ENCODE peak calls at places on chromosomes 7 and 10, in five cellular contexts. Z is HCT116, T is SK-N-SH, R is GM12878, G is K562. F is an unnamed sample.

GRCh38 chr7:37162106-37162505 is 286.6 kb downstream of the ELMO1 start:
- DNase-seq in R (no peak), G (no peak), T (no peak), Z (no peak), F (no peak)

GRCh38 chr10:71712572-71713134 is 6.9 kb downstream of the C10orf105 start:
- DNase-seq in T (no peak), G (peak), Z (no peak), R (no peak), F (no peak)

GRCh38 chr10:598415-599170 is 90.9 kb downstream of the DIP2C start:
- DNase-seq in R (no peak), T (no peak), G (no peak), Z (no peak), F (no peak)

GRCh38 chr10:70939397-70939796 is 51.0 kb upstream of the PCBD1 start:
- DNase-seq in T (no peak), G (no peak), R (no peak), Z (no peak), F (no peak)

GRCh38 chr7:81503321-81503720 is 266.5 kb downstream of the HGF start:
- DNase-seq in R (no peak), Z (no peak), T (no peak), G (no peak), F (no peak)

GRCh38 chr10:131452926-131453771 is 141.6 kb upstream of the TCERG1L start:
- DNase-seq in R (no peak), Z (no peak), T (no peak), G (no peak), F (no peak)

GRCh38 chr10:58608826-58609225 is 96.2 kb downstream of the BICC1 start:
- DNase-seq in G (no peak), Z (no peak), R (no peak), T (no peak), F (no peak)

GRCh38 chr7:11706666-11707605 is 125.1 kb downstream of the THSD7A start:
- DNase-seq in Z (no peak), R (no peak), T (no peak), G (no peak), F (no peak)

GRCh38 chr10:45008524-45009161 is 7.9 kb downstream of the ZNF22 start:
- DNase-seq in T (peak), R (peak), Z (peak), G (peak), F (peak)

GRCh38 chr10:76072384-76072783 is 641.0 kb downstream of the LRMDA start:
- DNase-seq in R (no peak), G (no peak), Z (no peak), T (no peak), F (no peak)

GRCh38 chr7:11846311-11846710 is 14.3 kb upstream of the THSD7A start:
- DNase-seq in G (no peak), Z (no peak), T (no peak), R (no peak), F (no peak)

GRCh38 chr7:23696916-23697441 is 13.0 kb upstream of the STK31 start:
- DNase-seq in Z (peak), R (no peak), T (peak), G (peak), F (peak)

GRCh38 chr10:73493781-73494180 is 2.0 kb downstream of the PPP3CB start:
- DNase-seq in Z (no peak), T (no peak), R (no peak), G (no peak), F (no peak)

GRCh38 chr10:21329995-21330627 is 195.4 kb downstream of the SKIDA1 start:
- DNase-seq in R (no peak), T (no peak), Z (peak), G (no peak), F (peak)

GRCh38 chr10:5480162-5480931 is 19.0 kb downstream of the CALML5 start:
- DNase-seq in R (no peak), Z (no peak), G (peak), T (no peak), F (no peak)

GRCh38 chr10:50432206-50432605 is 180.9 kb upstream of the ASAH2 start:
- DNase-seq in Z (no peak), R (no peak), G (no peak), T (no peak), F (no peak)

GRCh38 chr7:26329520-26330269 is 38.0 kb downstream of the SNX10 start:
- DNase-seq in T (no peak), Z (no peak), G (no peak), R (no peak), F (no peak)

GRCh38 chr10:24097771-24098207 is 111.1 kb upstream of the KIAA1217 start:
- DNase-seq in R (no peak), Z (no peak), T (no peak), G (no peak), F (peak)

GRCh38 chr10:78541528-78542470 is 508.1 kb downstream of the RPS24 start:
- DNase-seq in Z (no peak), R (no peak), G (no peak), T (no peak), F (no peak)

GRCh38 chr10:119852822-119853221 is 19.8 kb downstream of the MCMBP start:
- DNase-seq in T (no peak), R (no peak), G (no peak), Z (no peak), F (no peak)

GRCh38 chr7:93414574-93414973 is 159.9 kb downstream of the CALCR start:
- DNase-seq in R (no peak), T (no peak), G (no peak), Z (no peak), F (no peak)

GRCh38 chr7:105975770-105976428 is 12.8 kb downstream of the CDHR3 start:
- DNase-seq in G (no peak), R (no peak), Z (no peak), T (no peak), F (no peak)

GRCh38 chr7:40584667-40585433 is 450.0 kb downstream of the SUGCT start:
- DNase-seq in R (no peak), G (no peak), T (no peak), Z (no peak), F (no peak)

GRCh38 chr7:54946271-54946670 is 72.5 kb upstream of the EGFR start:
- DNase-seq in G (no peak), R (no peak), Z (no peak), T (no peak), F (no peak)

GRCh38 chr10:88161070-88161469 is 297.6 kb downstream of the PTEN start:
- DNase-seq in Z (no peak), G (no peak), R (no peak), T (no peak), F (no peak)

GRCh38 chr10:9024210-9024609 is 969.7 kb downstream of the GATA3 start:
- DNase-seq in G (no peak), Z (no peak), T (no peak), R (no peak), F (no peak)

GRCh38 chr7:20409961-20410360 is 79.3 kb downstream of the ITGB8 start:
- DNase-seq in G (no peak), R (no peak), Z (no peak), T (no peak), F (no peak)

GRCh38 chr10:12081879-12082560 is 13.3 kb downstream of the DHTKD1 start:
- DNase-seq in R (no peak), G (no peak), Z (no peak), T (no peak), F (no peak)

GRCh38 chr7:142371586-142372377 is 113.9 kb upstream of the PRSS58 start:
- DNase-seq in R (no peak), Z (no peak), G (no peak), T (no peak), F (no peak)
- TF ChIP-seq REST in R (no peak), Z (no peak), G (no peak), T (no peak), F (no peak)

DNA sequence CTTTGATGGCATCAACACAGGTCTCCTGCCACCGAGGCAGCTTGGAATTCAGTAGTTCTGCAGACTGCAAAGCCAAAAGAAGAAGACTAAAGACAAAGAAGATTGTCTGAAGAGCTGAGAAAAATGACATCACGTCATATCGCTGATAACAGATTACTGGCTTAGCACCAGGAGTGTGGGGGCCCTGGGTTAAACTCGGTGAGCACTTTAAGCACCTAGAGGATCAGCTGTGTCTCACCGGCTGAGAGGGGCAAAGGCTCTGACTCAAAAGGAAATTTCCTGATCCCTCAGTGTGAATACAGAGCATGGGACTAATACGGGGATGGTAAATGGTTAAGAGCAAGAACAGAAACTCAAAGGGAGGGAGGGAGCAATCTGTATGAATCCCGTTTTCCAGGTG is 30.7 kb downstream of the BRI3 start:
- DNase-seq in T (no peak), G (no peak), R (no peak), Z (no peak), F (no peak)
- TF ChIP-seq ZBTB33 in T (no peak), G (no peak), R (no peak), Z (no peak), F (no peak)

GRCh38 chr7:16753932-16754571 is 497 bp downstream of the TSPAN13 start:
- DNase-seq in G (peak), Z (no peak), R (no peak), T (peak), F (peak)

GRCh38 chr7:16755397-16755796 is 1.8 kb downstream of the TSPAN13 start:
- DNase-seq in G (no peak), T (no peak), Z (no peak), R (no peak), F (no peak)

GRCh38 chr7:16758634-16759602 is 5.4 kb downstream of the TSPAN13 start:
- DNase-seq in R (no peak), T (no peak), G (no peak), Z (no peak), F (no peak)

GRCh38 chr7:16754869-16755317 is 1.3 kb downstream of the TSPAN13 start:
- DNase-seq in G (peak), R (no peak), Z (no peak), T (no peak), F (no peak)

GRCh38 chr7:16753102-16753931 is at the start of gene TSPAN13:
- DNase-seq in R (no peak), G (peak), Z (peak), T (peak), F (peak)
- TF ChIP-seq REST in R (no peak), G (no peak), Z (no peak), T (no peak), F (no peak)

DNA sequence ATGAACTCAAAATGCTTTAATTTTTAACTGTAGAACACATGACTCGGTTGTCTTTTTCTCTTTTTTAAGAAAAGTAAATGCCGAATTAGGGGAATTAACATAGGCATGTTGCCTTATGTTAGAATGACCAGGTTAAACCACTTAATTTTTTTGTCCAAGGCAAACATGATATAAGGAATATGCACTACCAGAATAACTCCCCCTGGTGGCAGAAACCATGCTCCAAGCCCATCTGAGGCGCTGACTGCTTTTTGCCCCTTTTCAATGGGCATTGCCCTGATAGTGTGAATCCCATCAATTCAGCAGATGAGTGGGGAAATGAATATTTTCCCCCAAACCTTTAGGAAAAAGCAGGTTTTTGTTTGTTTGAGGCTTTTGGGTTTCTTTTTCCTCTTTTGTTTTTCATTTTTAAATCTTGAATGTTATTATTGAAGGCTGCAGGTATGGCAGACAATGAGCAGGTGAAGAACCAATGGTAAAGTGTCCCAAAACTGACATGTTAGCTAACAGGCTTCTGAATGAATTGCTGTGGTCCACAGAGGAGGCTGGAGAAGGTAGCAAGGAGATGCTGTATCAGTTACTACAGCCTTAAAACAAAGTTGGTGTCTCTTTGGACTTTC is 284.3 kb downstream of the SORCS3 start:
- DNase-seq in Z (peak), T (peak), R (no peak), G (peak), F (peak)
- TF ChIP-seq ZBTB33 in Z (no peak), T (no peak), R (no peak), G (no peak), F (no peak)

GRCh38 chr7:43647314-43647691 is 64.4 kb downstream of the STK17A start:
- DNase-seq in G (no peak), T (no peak), R (no peak), Z (no peak), F (no peak)

GRCh38 chr7:43648725-43649406 is 66.0 kb downstream of the STK17A start:
- DNase-seq in Z (no peak), T (no peak), G (no peak), R (peak), F (no peak)

GRCh38 chr7:43646603-43647313 is 63.9 kb downstream of the STK17A start:
- DNase-seq in R (no peak), G (no peak), Z (no peak), T (peak), F (no peak)

GRCh38 chr7:43649755-43650274 is 66.9 kb downstream of the STK17A start:
- DNase-seq in Z (no peak), T (no peak), R (peak), G (no peak), F (no peak)

DNA sequence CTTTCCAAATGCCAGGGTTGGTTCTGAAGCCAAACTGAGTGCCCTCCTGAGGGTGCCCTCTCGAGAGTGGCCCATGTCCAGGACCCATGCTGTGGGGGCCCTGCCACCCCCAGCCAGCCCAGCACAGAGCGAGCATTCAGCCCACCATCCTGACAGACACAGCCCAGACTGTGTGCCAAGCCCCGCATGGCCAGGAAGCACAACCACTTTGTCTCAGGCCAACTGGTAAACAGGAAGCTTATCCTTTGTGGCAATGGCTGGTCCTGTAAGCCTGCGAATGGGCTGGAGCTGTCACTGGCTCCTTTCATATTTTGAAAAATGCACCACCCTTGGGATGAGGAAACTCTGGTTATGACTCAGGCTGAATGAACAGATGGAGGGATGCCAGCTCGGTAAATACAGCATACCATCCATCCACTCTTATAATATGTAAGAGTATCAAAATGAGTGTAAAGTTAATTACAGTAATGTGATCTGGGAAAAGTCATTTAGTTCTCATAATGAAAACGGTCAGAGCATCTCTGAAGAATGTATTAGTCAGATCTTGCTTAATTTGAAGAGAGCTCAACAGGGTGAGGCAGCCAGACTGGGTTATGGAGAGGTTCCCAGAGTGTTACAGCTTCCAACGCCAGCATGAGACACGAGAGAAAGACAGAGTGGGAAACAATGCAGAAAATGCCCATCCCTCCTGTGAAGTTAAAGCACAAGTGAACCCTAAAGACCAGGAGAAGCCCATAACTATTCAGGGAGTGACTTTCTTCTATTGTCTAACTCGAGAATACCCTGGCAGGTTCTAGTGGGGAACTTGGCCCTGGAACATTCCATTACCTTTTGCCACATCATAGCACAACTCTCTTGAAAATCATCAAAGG is 65.1 kb downstream of the STK17A start:
- DNase-seq in Z (peak), G (no peak), R (peak), T (peak), F (peak)
- TF ChIP-seq REST in Z (no peak), G (no peak), R (no peak), T (peak), F (no peak)

F was measured in HepG2.